ENCODE peak calls at places on chromosome 19, in eight cellular contexts. D is mesendoderm; S is WTC11; T is T1000; C is hypothalamus; I is stimulated activated CD4-positive, alpha-beta T cell treated with anti-CD3 and anti-CD28 coated beads, Interleukin-4, amount 100 ng/mL, for 48 hours; K is lower leg skin; J is ELF-1. N is an unnamed sample.

GRCh38 chr19:8938576-8938975 is 71.6 kb downstream of the MUC16 start:
- DNase-seq in D (no peak), J (no peak), C (no peak), S (no peak), T (no peak), K (no peak), I (no peak), N (no peak)

GRCh38 chr19:9953802-9954542 is 17.7 kb upstream of the OLFM2 start:
- DNase-seq in D (no peak), S (no peak), C (peak), K (no peak), I (no peak), J (no peak), T (no peak), N (peak)

GRCh38 chr19:38769635-38770211 is 3.6 kb downstream of the LGALS7 start:
- DNase-seq in I (peak), K (peak), D (peak), C (peak), S (peak), T (peak), J (peak), N (no peak)

GRCh38 chr19:34178276-34178614 is 5.9 kb downstream of the LSM14A start:
- DNase-seq in I (no peak), J (no peak), D (no peak), K (no peak), C (no peak), T (no peak), S (no peak), N (no peak)

GRCh38 chr19:35295792-35296462 is 4.0 kb downstream of the MAG start:
- DNase-seq in I (no peak), S (peak), T (no peak), J (peak), D (no peak), K (no peak), C (no peak), N (no peak)

GRCh38 chr19:38285567-38285966 is 18.5 kb upstream of the C19orf33 start:
- DNase-seq in K (no peak), S (no peak), D (no peak), T (no peak), J (no peak), I (no peak), C (no peak), N (no peak)

GRCh38 chr19:2171349-2172145 is 7.8 kb downstream of the DOT1L start:
- DNase-seq in S (peak), D (peak), K (no peak), J (peak), T (peak), I (peak), C (no peak), N (no peak)

GRCh38 chr19:33462112-33462726 is 59.4 kb downstream of the PEPD start:
- DNase-seq in J (no peak), K (no peak), D (no peak), I (no peak), S (no peak), C (no peak), T (no peak), N (no peak)

GRCh38 chr19:35061583-35062373 is 20.3 kb downstream of the HPN start:
- DNase-seq in J (no peak), K (no peak), S (no peak), D (no peak), C (no peak), T (no peak), I (no peak), N (no peak)

GRCh38 chr19:54209058-54209747 is 8.5 kb downstream of the RPS9 start:
- DNase-seq in I (no peak), C (no peak), T (no peak), J (peak), S (peak), D (peak), K (no peak), N (peak)

GRCh38 chr19:21519488-21519887 is 14.1 kb downstream of the ZNF429 start:
- DNase-seq in D (peak), C (no peak), I (no peak), S (no peak), T (no peak), K (no peak), J (no peak), N (no peak)

GRCh38 chr19:19463348-19464117 is 51.8 kb downstream of the TSSK6 start:
- DNase-seq in D (peak), C (no peak), I (no peak), T (no peak), S (no peak), J (peak), K (no peak), N (peak)

GRCh38 chr19:5996102-5996501 is 18.2 kb upstream of the RANBP3 start:
- DNase-seq in I (no peak), D (no peak), J (no peak), K (no peak), T (no peak), C (no peak), S (no peak), N (no peak)

GRCh38 chr19:11814707-11815050 is 606 bp downstream of the ZNF440 start:
- DNase-seq in S (no peak), C (no peak), K (no peak), D (peak), T (peak), I (no peak), J (peak), N (no peak)

GRCh38 chr19:43636121-43636683 is 3.4 kb downstream of the CADM4 start:
- DNase-seq in D (peak), T (no peak), C (peak), K (no peak), J (no peak), S (peak), I (no peak), N (peak)

GRCh38 chr19:50036905-50037304 is 11.1 kb downstream of the ZNF473 start:
- DNase-seq in I (no peak), J (no peak), C (no peak), T (no peak), K (no peak), D (no peak), S (no peak), N (no peak)

GRCh38 chr19:11401808-11402543 is 17.1 kb downstream of the RGL3 start:
- DNase-seq in T (no peak), J (no peak), K (no peak), I (no peak), S (no peak), C (no peak), D (no peak), N (no peak)

GRCh38 chr19:13537454-13537853 is 31.2 kb upstream of the CACNA1A start:
- DNase-seq in S (peak), T (no peak), K (no peak), D (peak), I (no peak), J (peak), C (no peak), N (no peak)

GRCh38 chr19:45244133-45244532 is 1.1 kb downstream of the EXOC3L2 start:
- DNase-seq in I (no peak), J (no peak), D (no peak), K (no peak), S (no peak), C (no peak), T (no peak), N (no peak)

GRCh38 chr19:18233224-18233825 is 7.1 kb upstream of the PDE4C start:
- DNase-seq in K (no peak), C (no peak), T (peak), J (peak), I (peak), S (peak), D (no peak), N (no peak)

GRCh38 chr19:11064831-11065303 is 24.4 kb upstream of the LDLR start:
- DNase-seq in J (peak), I (no peak), K (no peak), D (no peak), C (no peak), T (no peak), S (peak), N (no peak)

GRCh38 chr19:19109601-19110000 is 28.7 kb downstream of the TMEM161A start:
- DNase-seq in C (no peak), J (no peak), T (no peak), S (no peak), K (no peak), D (no peak), I (no peak), N (no peak)

GRCh38 chr19:55809381-55810058 is 22.3 kb downstream of the NLRP11 start:
- DNase-seq in I (peak), S (peak), D (peak), K (no peak), T (no peak), C (no peak), J (peak), N (no peak)

GRCh38 chr19:10718205-10719196 is 622 bp downstream of the DNM2 start:
- DNase-seq in T (no peak), J (peak), D (peak), I (peak), S (peak), C (peak), K (no peak), N (peak)

GRCh38 chr19:13022859-13023636 is 27.8 kb downstream of the NFIX start:
- DNase-seq in D (peak), K (peak), J (peak), S (peak), I (no peak), C (peak), T (peak), N (peak)

GRCh38 chr19:38045554-38046253 is 138.7 kb downstream of the SIPA1L3 start:
- DNase-seq in D (no peak), S (no peak), J (no peak), K (no peak), T (no peak), C (no peak), I (no peak), N (no peak)

GRCh38 chr19:45824041-45824471 is 8.9 kb upstream of the RSPH6A start:
- DNase-seq in S (no peak), D (no peak), C (peak), I (no peak), T (no peak), J (no peak), K (no peak), N (no peak)

GRCh38 chr19:3175761-3176714 is 2.5 kb upstream of the S1PR4 start:
- DNase-seq in K (no peak), C (no peak), D (no peak), I (no peak), J (no peak), T (peak), S (no peak), N (no peak)

GRCh38 chr19:50202962-50203280 is 501 bp upstream of the MYH14 start:
- DNase-seq in S (no peak), C (no peak), K (no peak), J (no peak), D (no peak), I (no peak), T (no peak), N (no peak)

GRCh38 chr19:45952341-45952690 is 21.3 kb downstream of the NOVA2 start:
- DNase-seq in D (no peak), C (no peak), S (no peak), K (no peak), T (no peak), I (no peak), J (no peak), N (no peak)

GRCh38 chr19:34134190-34135032 is 37.9 kb upstream of the LSM14A start:
- DNase-seq in J (peak), T (peak), D (peak), I (peak), K (peak), S (peak), C (peak), N (peak)

GRCh38 chr19:42143341-42144234 is 11.3 kb upstream of the POU2F2 start:
- DNase-seq in C (no peak), D (peak), T (no peak), S (peak), I (no peak), J (peak), K (no peak), N (no peak)

GRCh38 chr19:56525214-56525860 is 13.4 kb upstream of the ZFP28 start:
- DNase-seq in S (no peak), C (no peak), K (no peak), I (no peak), T (no peak), J (no peak), D (no peak), N (no peak)

GRCh38 chr19:35644987-35645679 is 3.0 kb upstream of the COX6B1 start:
- DNase-seq in S (peak), T (peak), I (peak), C (peak), K (peak), D (peak), J (peak), N (peak)

GRCh38 chr19:756232-756631 is 5.3 kb downstream of the MISP start:
- DNase-seq in C (no peak), T (peak), D (peak), K (no peak), J (peak), I (peak), S (no peak), N (no peak)

N was measured in nucleus accumbens.